ENCODE peak calls at places on chromosomes 13 and 19, in seven cellular contexts. One of them, this sample, is unnamed.

GRCh38 chr13:95251641-95252040 is 49.6 kb downstream of the ABCC4 start:
- DNase-seq in BE2C: no peak
- DNase-seq in GM12865: peak
- DNase-seq in cardiac muscle cell: no peak
- DNase-seq in prostate gland: no peak
- DNase-seq in left lung: no peak
- DNase-seq in left ventricle myocardium inferior: no peak
- DNase-seq in this sample: no peak

GRCh38 chr13:52428295-52428694 is 22.1 kb downstream of the VPS36 start:
- DNase-seq in prostate gland: no peak
- DNase-seq in BE2C: no peak
- DNase-seq in left ventricle myocardium inferior: no peak
- DNase-seq in cardiac muscle cell: no peak
- DNase-seq in GM12865: no peak
- DNase-seq in left lung: no peak
- DNase-seq in this sample: no peak

GRCh38 chr13:93425411-93425810 is 198.8 kb downstream of the GPC6 start:
- DNase-seq in GM12865: no peak
- DNase-seq in BE2C: no peak
- DNase-seq in prostate gland: no peak
- DNase-seq in left lung: no peak
- DNase-seq in cardiac muscle cell: no peak
- DNase-seq in left ventricle myocardium inferior: no peak
- DNase-seq in this sample: no peak

GRCh38 chr19:57055956-57056355 is 63.8 kb upstream of the USP29 start:
- DNase-seq in cardiac muscle cell: no peak
- DNase-seq in GM12865: no peak
- DNase-seq in left lung: no peak
- DNase-seq in BE2C: no peak
- DNase-seq in prostate gland: no peak
- DNase-seq in left ventricle myocardium inferior: no peak
- DNase-seq in this sample: no peak

GRCh38 chr13:64371045-64371444 is 2859.1 kb downstream of the PCDH9 start:
- DNase-seq in left ventricle myocardium inferior: no peak
- DNase-seq in cardiac muscle cell: no peak
- DNase-seq in GM12865: no peak
- DNase-seq in prostate gland: no peak
- DNase-seq in left lung: no peak
- DNase-seq in BE2C: no peak
- DNase-seq in this sample: no peak

GRCh38 chr19:55178781-55179569 is 1.1 kb downstream of the SYT5 start:
- DNase-seq in GM12865: peak
- DNase-seq in prostate gland: no peak
- DNase-seq in BE2C: peak
- DNase-seq in left lung: peak
- DNase-seq in left ventricle myocardium inferior: peak
- DNase-seq in cardiac muscle cell: peak
- DNase-seq in this sample: no peak

GRCh38 chr19:3692141-3693029 is 7.9 kb downstream of the PIP5K1C start:
- DNase-seq in left ventricle myocardium inferior: no peak
- DNase-seq in cardiac muscle cell: no peak
- DNase-seq in BE2C: no peak
- DNase-seq in left lung: peak
- DNase-seq in prostate gland: no peak
- DNase-seq in GM12865: no peak
- DNase-seq in this sample: no peak

GRCh38 chr19:47661161-47661560 is 52.1 kb upstream of the EHD2 start:
- DNase-seq in left ventricle myocardium inferior: no peak
- DNase-seq in BE2C: no peak
- DNase-seq in left lung: no peak
- DNase-seq in prostate gland: no peak
- DNase-seq in GM12865: no peak
- DNase-seq in cardiac muscle cell: no peak
- DNase-seq in this sample: no peak

GRCh38 chr19:38073806-38074685 is 150.0 kb downstream of the DPF1 start:
- DNase-seq in left ventricle myocardium inferior: no peak
- DNase-seq in BE2C: no peak
- DNase-seq in cardiac muscle cell: peak
- DNase-seq in prostate gland: no peak
- DNase-seq in GM12865: no peak
- DNase-seq in left lung: no peak
- DNase-seq in this sample: no peak

GRCh38 chr13:51093574-51093973 is 17.5 kb downstream of the C13orf42 start:
- DNase-seq in left lung: no peak
- DNase-seq in cardiac muscle cell: no peak
- DNase-seq in GM12865: no peak
- DNase-seq in BE2C: no peak
- DNase-seq in prostate gland: no peak
- DNase-seq in left ventricle myocardium inferior: no peak
- DNase-seq in this sample: no peak

GRCh38 chr13:94481966-94482365 is 2.5 kb upstream of the DCT start:
- DNase-seq in BE2C: no peak
- DNase-seq in prostate gland: no peak
- DNase-seq in left lung: no peak
- DNase-seq in left ventricle myocardium inferior: peak
- DNase-seq in cardiac muscle cell: no peak
- DNase-seq in GM12865: no peak
- DNase-seq in this sample: no peak

GRCh38 chr19:48813123-48813911 is 2.5 kb upstream of the BCAT2 start:
- DNase-seq in left lung: no peak
- DNase-seq in prostate gland: no peak
- DNase-seq in BE2C: no peak
- DNase-seq in cardiac muscle cell: no peak
- DNase-seq in GM12865: no peak
- DNase-seq in left ventricle myocardium inferior: no peak
- DNase-seq in this sample: no peak

GRCh38 chr19:5345895-5346386 is 5.3 kb upstream of the PTPRS start:
- DNase-seq in BE2C: no peak
- DNase-seq in GM12865: no peak
- DNase-seq in left ventricle myocardium inferior: no peak
- DNase-seq in cardiac muscle cell: no peak
- DNase-seq in left lung: no peak
- DNase-seq in prostate gland: no peak
- DNase-seq in this sample: no peak

GRCh38 chr13:109146912-109147624 is 517.7 kb downstream of the MYO16 start:
- DNase-seq in BE2C: no peak
- DNase-seq in GM12865: no peak
- DNase-seq in left lung: no peak
- DNase-seq in left ventricle myocardium inferior: no peak
- DNase-seq in prostate gland: no peak
- DNase-seq in cardiac muscle cell: no peak
- DNase-seq in this sample: no peak

GRCh38 chr13:80921556-80921955 is 580.6 kb upstream of the SPRY2 start:
- DNase-seq in left lung: no peak
- DNase-seq in left ventricle myocardium inferior: no peak
- DNase-seq in cardiac muscle cell: no peak
- DNase-seq in BE2C: no peak
- DNase-seq in GM12865: no peak
- DNase-seq in prostate gland: no peak
- DNase-seq in this sample: no peak

GRCh38 chr13:23468811-23469210 is 35.3 kb upstream of the SACS start:
- DNase-seq in left lung: no peak
- DNase-seq in left ventricle myocardium inferior: no peak
- DNase-seq in BE2C: peak
- DNase-seq in cardiac muscle cell: no peak
- DNase-seq in prostate gland: no peak
- DNase-seq in GM12865: no peak
- DNase-seq in this sample: no peak

GRCh38 chr19:54421521-54421920 is 6.3 kb downstream of the TTYH1 start:
- DNase-seq in cardiac muscle cell: no peak
- DNase-seq in GM12865: no peak
- DNase-seq in left lung: no peak
- DNase-seq in prostate gland: no peak
- DNase-seq in left ventricle myocardium inferior: no peak
- DNase-seq in BE2C: no peak
- DNase-seq in this sample: no peak

GRCh38 chr19:10604460-10604980 is 17.4 kb upstream of the AP1M2 start:
- DNase-seq in left ventricle myocardium inferior: peak
- DNase-seq in left lung: no peak
- DNase-seq in GM12865: peak
- DNase-seq in prostate gland: no peak
- DNase-seq in BE2C: no peak
- DNase-seq in cardiac muscle cell: no peak
- DNase-seq in this sample: no peak
- H3K4me3 ChIP-seq in left ventricle myocardium inferior: peak
- H3K4me3 ChIP-seq in left lung: no peak
- H3K4me3 ChIP-seq in GM12865: peak
- H3K4me3 ChIP-seq in prostate gland: no peak
- H3K4me3 ChIP-seq in BE2C: no peak
- H3K4me3 ChIP-seq in cardiac muscle cell: no peak
- H3K4me3 ChIP-seq in this sample: no peak

GRCh38 chr19:34018546-34018945 is 153.8 kb upstream of the LSM14A start:
- DNase-seq in BE2C: no peak
- DNase-seq in left ventricle myocardium inferior: no peak
- DNase-seq in cardiac muscle cell: no peak
- DNase-seq in left lung: no peak
- DNase-seq in prostate gland: no peak
- DNase-seq in GM12865: no peak
- DNase-seq in this sample: no peak

GRCh38 chr19:34017024-34017423 is 155.3 kb upstream of the LSM14A start:
- DNase-seq in left ventricle myocardium inferior: no peak
- DNase-seq in BE2C: no peak
- DNase-seq in left lung: no peak
- DNase-seq in prostate gland: no peak
- DNase-seq in GM12865: no peak
- DNase-seq in cardiac muscle cell: no peak
- DNase-seq in this sample: peak
- TF ChIP-seq CTCF in left ventricle myocardium inferior: no peak
- TF ChIP-seq CTCF in BE2C: peak
- TF ChIP-seq CTCF in left lung: no peak
- TF ChIP-seq CTCF in prostate gland: no peak
- TF ChIP-seq CTCF in GM12865: no peak
- TF ChIP-seq CTCF in cardiac muscle cell: no peak
- TF ChIP-seq CTCF in this sample: peak

DNA sequence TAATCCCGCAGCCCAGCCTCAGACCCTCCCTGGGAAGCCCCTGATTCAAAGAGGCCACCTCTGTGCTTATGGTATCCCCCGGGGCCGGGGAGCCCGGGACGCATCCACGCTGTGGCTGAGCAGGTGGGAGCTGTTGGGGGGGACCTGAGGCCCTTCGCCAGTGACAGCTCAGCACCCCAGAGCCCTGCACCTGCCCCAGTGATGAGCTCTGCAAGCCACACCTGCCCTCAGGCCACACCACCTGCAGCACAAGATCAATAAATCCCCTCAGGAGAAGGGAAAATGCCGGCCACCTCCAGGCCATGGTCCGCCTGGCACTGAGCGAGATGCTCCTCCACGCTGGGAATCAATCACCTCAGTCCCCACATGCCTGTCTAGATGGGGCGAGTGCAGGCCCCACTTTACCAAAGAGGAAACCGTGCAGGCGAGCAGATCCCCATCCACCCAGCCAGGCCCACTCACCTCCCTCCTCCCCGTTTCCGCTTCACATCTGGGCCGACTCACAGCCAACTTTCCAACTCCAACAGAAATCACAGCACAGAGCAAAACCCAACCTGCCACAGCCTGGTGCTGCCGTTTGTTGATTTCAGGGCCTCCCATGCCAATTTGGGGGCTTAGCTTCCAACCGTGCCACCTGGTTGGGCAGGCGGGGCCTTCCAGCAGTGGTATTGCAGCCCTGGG is 12.8 kb downstream of the MOB3A start:
- DNase-seq in prostate gland: no peak
- DNase-seq in left ventricle myocardium inferior: no peak
- DNase-seq in left lung: peak
- DNase-seq in GM12865: peak
- DNase-seq in cardiac muscle cell: no peak
- DNase-seq in BE2C: no peak
- DNase-seq in this sample: no peak
- H3K4me3 ChIP-seq in prostate gland: no peak
- H3K4me3 ChIP-seq in left ventricle myocardium inferior: peak
- H3K4me3 ChIP-seq in left lung: peak
- H3K4me3 ChIP-seq in GM12865: peak
- H3K4me3 ChIP-seq in cardiac muscle cell: no peak
- H3K4me3 ChIP-seq in BE2C: no peak
- H3K4me3 ChIP-seq in this sample: no peak

DNA sequence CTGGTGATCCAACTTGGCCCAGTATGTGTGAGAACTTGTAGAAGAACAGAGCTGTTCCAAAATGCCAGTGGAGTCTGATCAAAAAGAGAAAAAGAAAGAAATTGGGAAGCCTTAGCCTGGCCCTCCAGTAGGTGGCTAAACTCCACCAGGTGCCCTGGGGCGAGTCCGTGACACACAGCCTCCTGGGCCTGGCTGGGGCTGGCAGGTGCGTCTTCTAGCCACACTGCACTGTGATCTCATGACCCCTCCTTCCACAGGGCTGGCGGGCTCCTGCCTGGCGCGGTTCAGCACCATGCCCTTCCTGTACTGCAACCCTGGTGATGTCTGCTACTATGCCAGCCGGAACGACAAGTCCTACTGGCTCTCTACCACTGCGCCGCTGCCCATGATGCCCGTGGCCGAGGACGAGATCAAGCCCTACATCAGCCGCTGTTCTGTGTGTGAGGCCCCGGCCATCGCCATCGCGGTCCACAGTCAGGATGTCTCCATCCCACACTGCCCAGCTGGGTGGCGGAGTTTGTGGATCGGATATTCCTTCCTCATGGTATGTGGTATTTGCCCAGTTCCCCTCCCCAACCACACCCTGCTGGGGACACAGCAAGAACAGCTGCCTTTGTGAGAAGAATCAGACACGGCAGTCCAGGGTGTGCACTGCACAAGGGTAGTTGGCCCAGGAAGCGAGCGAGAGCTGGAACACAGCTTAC is 53.7 kb downstream of the RAB20 start:
- DNase-seq in prostate gland: no peak
- DNase-seq in left lung: no peak
- DNase-seq in cardiac muscle cell: no peak
- DNase-seq in BE2C: no peak
- DNase-seq in left ventricle myocardium inferior: peak
- DNase-seq in GM12865: no peak
- DNase-seq in this sample: peak
- TF ChIP-seq CTCF in prostate gland: no peak
- TF ChIP-seq CTCF in left lung: peak
- TF ChIP-seq CTCF in cardiac muscle cell: peak
- TF ChIP-seq CTCF in BE2C: peak
- TF ChIP-seq CTCF in left ventricle myocardium inferior: peak
- TF ChIP-seq CTCF in GM12865: no peak
- TF ChIP-seq CTCF in this sample: peak

GRCh38 chr13:27006519-27007161 is 165.0 kb downstream of the USP12 start:
- DNase-seq in left lung: peak
- DNase-seq in GM12865: no peak
- DNase-seq in prostate gland: no peak
- DNase-seq in cardiac muscle cell: peak
- DNase-seq in left ventricle myocardium inferior: no peak
- DNase-seq in BE2C: peak
- DNase-seq in this sample: no peak
- H3K4me3 ChIP-seq in left lung: peak
- H3K4me3 ChIP-seq in GM12865: peak
- H3K4me3 ChIP-seq in prostate gland: peak
- H3K4me3 ChIP-seq in cardiac muscle cell: peak
- H3K4me3 ChIP-seq in left ventricle myocardium inferior: peak
- H3K4me3 ChIP-seq in BE2C: peak
- H3K4me3 ChIP-seq in this sample: no peak

This sample was measured in LNCaP clone FGC.